ENCODE peak calls at places on chromosomes 16 and 17, in eight cellular contexts. R is esophagus muscularis mucosa, C is heart right ventricle, Z is epithelial cell of esophagus, B is A549, J is AG04450, I is brain microvascular endothelial cell, Y is BJ. V is an unnamed sample.

GRCh38 chr16:58339452-58339938 is 44.7 kb upstream of the PRSS54 start:
- DNase-seq in R (no peak), C (no peak), Z (peak), B (peak), J (no peak), I (no peak), Y (no peak), V (peak)

GRCh38 chr17:50883850-50884291 is 17.7 kb upstream of the TOB1 start:
- DNase-seq in R (no peak), C (no peak), Z (peak), B (no peak), J (no peak), I (no peak), Y (no peak), V (no peak)

GRCh38 chr16:81595676-81596292 is 151.2 kb downstream of the CMIP start:
- DNase-seq in R (no peak), C (no peak), Z (peak), B (peak), J (no peak), I (no peak), Y (no peak), V (peak)

GRCh38 chr17:83152745-83153611 is 73.6 kb downstream of the METRNL start:
- DNase-seq in R (peak), C (peak), Z (no peak), B (no peak), J (no peak), I (no peak), Y (no peak), V (no peak)

GRCh38 chr17:3909257-3909656 is 7.0 kb downstream of the P2RX1 start:
- DNase-seq in R (no peak), C (no peak), Z (no peak), B (no peak), J (no peak), I (no peak), Y (no peak), V (no peak)

GRCh38 chr16:75105306-75106061 is 11.1 kb downstream of the LDHD start:
- DNase-seq in R (no peak), C (peak), Z (no peak), B (no peak), J (peak), I (no peak), Y (no peak), V (peak)

GRCh38 chr17:59785091-59785799 is 77.8 kb downstream of the VMP1 start:
- DNase-seq in R (no peak), C (no peak), Z (peak), B (peak), J (no peak), I (no peak), Y (no peak), V (no peak)

GRCh38 chr16:11042205-11042604 is 97.8 kb downstream of the CLEC16A start:
- DNase-seq in R (no peak), C (no peak), Z (no peak), B (no peak), J (no peak), I (no peak), Y (no peak), V (no peak)

GRCh38 chr16:85419503-85420408 is 193.4 kb upstream of the GSE1 start:
- DNase-seq in R (no peak), C (no peak), Z (no peak), B (no peak), J (no peak), I (no peak), Y (no peak), V (no peak)

GRCh38 chr17:42051013-42051400 is 606 bp upstream of the C17orf113 start:
- DNase-seq in R (no peak), C (no peak), Z (no peak), B (no peak), J (no peak), I (no peak), Y (no peak), V (no peak)

GRCh38 chr16:25135239-25135878 is 23.8 kb downstream of the LCMT1 start:
- DNase-seq in R (no peak), C (no peak), Z (peak), B (peak), J (peak), I (peak), Y (no peak), V (peak)

GRCh38 chr16:12580809-12581208 is 222.9 kb downstream of the CPPED1 start:
- DNase-seq in R (no peak), C (no peak), Z (no peak), B (no peak), J (no peak), I (no peak), Y (no peak), V (no peak)

GRCh38 chr17:8056232-8056975 is 17.5 kb downstream of the ALOX15B start:
- DNase-seq in R (no peak), C (no peak), Z (peak), B (no peak), J (peak), I (peak), Y (no peak), V (peak)

GRCh38 chr16:6484931-6485330 is 847.7 kb upstream of the RBFOX1 start:
- DNase-seq in R (peak), C (no peak), Z (peak), B (no peak), J (no peak), I (no peak), Y (no peak), V (no peak)

GRCh38 chr17:36675250-36675649 is 73.9 kb downstream of the MRM1 start:
- DNase-seq in R (no peak), C (no peak), Z (no peak), B (no peak), J (no peak), I (no peak), Y (no peak), V (no peak)

GRCh38 chr17:59190806-59191205 is 19.0 kb upstream of the SMG8 start:
- DNase-seq in R (no peak), C (no peak), Z (peak), B (no peak), J (no peak), I (no peak), Y (no peak), V (no peak)

GRCh38 chr17:57870283-57870635 is 20.4 kb upstream of the MRPS23 start:
- DNase-seq in R (no peak), C (no peak), Z (peak), B (no peak), J (no peak), I (no peak), Y (no peak), V (no peak)

GRCh38 chr16:22023505-22023904 is 15.6 kb downstream of the MOSMO start:
- DNase-seq in R (no peak), C (no peak), Z (no peak), B (no peak), J (no peak), I (no peak), Y (no peak), V (no peak)

GRCh38 chr16:22397931-22398330 is 23.5 kb upstream of the CDR2 start:
- DNase-seq in R (no peak), C (no peak), Z (no peak), B (no peak), J (no peak), I (no peak), Y (no peak), V (no peak)

GRCh38 chr17:39716879-39717536 is 13.3 kb downstream of the MIEN1 start:
- DNase-seq in R (no peak), C (no peak), Z (peak), B (no peak), J (no peak), I (no peak), Y (no peak), V (no peak)

GRCh38 chr17:81429813-81430510 is 34.7 kb downstream of the BAHCC1 start:
- DNase-seq in R (no peak), C (peak), Z (peak), B (no peak), J (no peak), I (no peak), Y (no peak), V (peak)

GRCh38 chr16:87603684-87604571 is 1.6 kb downstream of the JPH3 start:
- DNase-seq in R (no peak), C (no peak), Z (no peak), B (no peak), J (no peak), I (no peak), Y (no peak), V (no peak)

GRCh38 chr17:79922161-79922569 is 82.9 kb upstream of the CBX4 start:
- DNase-seq in R (no peak), C (no peak), Z (no peak), B (no peak), J (no peak), I (no peak), Y (no peak), V (no peak)

GRCh38 chr17:44967907-44968224 is 237 bp downstream of the C1QL1 start:
- DNase-seq in R (no peak), C (no peak), Z (no peak), B (no peak), J (no peak), I (no peak), Y (no peak), V (no peak)

GRCh38 chr17:44970136-44970737 is 2.1 kb upstream of the C1QL1 start:
- DNase-seq in R (no peak), C (peak), Z (no peak), B (no peak), J (no peak), I (no peak), Y (no peak), V (peak)

GRCh38 chr17:44967026-44967906 is 837 bp downstream of the C1QL1 start:
- DNase-seq in R (no peak), C (no peak), Z (no peak), B (no peak), J (no peak), I (no peak), Y (no peak), V (no peak)

GRCh38 chr17:44969144-44969780 is 1.2 kb upstream of the C1QL1 start:
- DNase-seq in R (no peak), C (no peak), Z (no peak), B (no peak), J (no peak), I (no peak), Y (no peak), V (no peak)

DNA sequence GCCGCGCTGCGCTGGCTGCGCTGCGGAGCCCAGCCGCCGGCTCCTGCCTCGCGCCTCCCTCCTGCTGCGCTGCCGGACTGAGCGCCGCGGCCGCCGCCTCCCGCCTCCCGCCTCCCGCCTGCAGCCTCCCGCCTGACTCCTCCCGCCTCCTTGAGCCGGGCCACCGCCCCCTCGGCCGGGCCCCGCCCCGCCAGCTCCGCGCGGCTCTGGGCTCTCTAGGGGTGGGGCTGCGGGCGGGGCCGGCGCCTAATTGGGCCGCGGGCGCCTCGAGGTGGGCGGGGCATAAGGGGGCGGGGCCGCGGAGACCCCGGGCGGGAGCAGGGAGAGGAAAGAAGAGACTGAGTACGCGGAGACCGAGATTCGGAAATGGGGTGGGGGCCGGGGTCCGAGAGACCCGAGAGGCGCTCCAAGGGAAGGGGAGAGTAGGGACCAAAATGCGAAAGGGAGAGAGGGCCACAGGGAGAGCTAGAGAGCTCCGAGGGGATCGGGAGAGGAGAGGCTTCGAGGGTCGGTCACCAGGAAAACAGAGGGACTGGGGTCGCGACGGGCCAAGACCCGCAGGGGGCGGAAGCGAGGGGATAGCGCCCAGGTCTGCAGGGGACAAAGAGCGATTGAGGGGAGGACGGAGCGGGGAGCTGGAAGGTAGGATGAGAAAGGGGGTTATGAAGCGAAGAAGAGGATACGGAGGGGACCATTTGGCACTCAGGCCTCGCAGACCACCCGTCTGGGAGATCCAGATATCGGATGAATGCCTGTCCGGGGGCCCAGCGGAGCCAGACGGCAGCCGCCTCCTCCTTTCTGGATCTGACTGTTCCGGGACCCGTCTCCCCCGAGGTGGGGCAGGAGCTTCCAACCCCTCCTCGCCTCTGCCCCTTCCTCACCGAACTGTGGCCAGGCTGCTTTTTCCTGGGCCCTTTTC is at the start of gene C1QL1:
- DNase-seq in R (peak), C (peak), Z (peak), B (peak), J (peak), I (peak), Y (peak), V (peak)
- H3K4me3 ChIP-seq in R (peak), C (no peak), Z (peak), B (peak), J (peak), I (peak), Y (peak), V (peak)

GRCh38 chr16:68085259-68086071 is at the start of gene NFATC3:
- DNase-seq in R (peak), C (peak), Z (peak), B (peak), J (peak), I (peak), Y (peak), V (peak)
- TF ChIP-seq CTCF in R (no peak), C (no peak), Z (no peak), B (no peak), J (no peak), I (no peak), Y (no peak), V (no peak)

GRCh38 chr16:31354394-31355291 is at the start of gene ITGAX:
- DNase-seq in R (peak), C (no peak), Z (peak), B (peak), J (no peak), I (peak), Y (no peak), V (peak)
- H3K4me3 ChIP-seq in R (no peak), C (no peak), Z (no peak), B (no peak), J (no peak), I (no peak), Y (no peak), V (no peak)

GRCh38 chr17:72099919-72100318 is 20.9 kb upstream of the SOX9 start:
- DNase-seq in R (no peak), C (no peak), Z (peak), B (no peak), J (peak), I (no peak), Y (no peak), V (no peak)

GRCh38 chr17:72102366-72102765 is 18.5 kb upstream of the SOX9 start:
- DNase-seq in R (no peak), C (no peak), Z (no peak), B (no peak), J (no peak), I (no peak), Y (no peak), V (no peak)

GRCh38 chr17:72104164-72104862 is 16.5 kb upstream of the SOX9 start:
- DNase-seq in R (no peak), C (peak), Z (peak), B (no peak), J (no peak), I (no peak), Y (no peak), V (no peak)

GRCh38 chr17:72100445-72100844 is 20.4 kb upstream of the SOX9 start:
- DNase-seq in R (no peak), C (no peak), Z (no peak), B (no peak), J (no peak), I (no peak), Y (no peak), V (no peak)

GRCh38 chr17:72101526-72101925 is 19.3 kb upstream of the SOX9 start:
- DNase-seq in R (no peak), C (no peak), Z (no peak), B (no peak), J (no peak), I (no peak), Y (no peak), V (no peak)
- TF ChIP-seq CTCF in R (no peak), C (no peak), Z (no peak), B (no peak), J (no peak), I (no peak), Y (no peak), V (no peak)

GRCh38 chr17:10623786-10624338 is 33.2 kb downstream of the MYH3 start:
- DNase-seq in R (no peak), C (no peak), Z (peak), B (no peak), J (no peak), I (no peak), Y (no peak), V (no peak)

GRCh38 chr17:10624966-10625365 is 32.1 kb downstream of the MYH3 start:
- DNase-seq in R (no peak), C (no peak), Z (no peak), B (no peak), J (no peak), I (no peak), Y (no peak), V (no peak)

GRCh38 chr17:10620823-10621222 is 36.3 kb downstream of the MYH3 start:
- DNase-seq in R (no peak), C (no peak), Z (peak), B (peak), J (no peak), I (no peak), Y (no peak), V (no peak)

GRCh38 chr17:10621397-10621796 is 35.7 kb downstream of the MYH3 start:
- DNase-seq in R (no peak), C (no peak), Z (peak), B (no peak), J (no peak), I (no peak), Y (no peak), V (no peak)

DNA sequence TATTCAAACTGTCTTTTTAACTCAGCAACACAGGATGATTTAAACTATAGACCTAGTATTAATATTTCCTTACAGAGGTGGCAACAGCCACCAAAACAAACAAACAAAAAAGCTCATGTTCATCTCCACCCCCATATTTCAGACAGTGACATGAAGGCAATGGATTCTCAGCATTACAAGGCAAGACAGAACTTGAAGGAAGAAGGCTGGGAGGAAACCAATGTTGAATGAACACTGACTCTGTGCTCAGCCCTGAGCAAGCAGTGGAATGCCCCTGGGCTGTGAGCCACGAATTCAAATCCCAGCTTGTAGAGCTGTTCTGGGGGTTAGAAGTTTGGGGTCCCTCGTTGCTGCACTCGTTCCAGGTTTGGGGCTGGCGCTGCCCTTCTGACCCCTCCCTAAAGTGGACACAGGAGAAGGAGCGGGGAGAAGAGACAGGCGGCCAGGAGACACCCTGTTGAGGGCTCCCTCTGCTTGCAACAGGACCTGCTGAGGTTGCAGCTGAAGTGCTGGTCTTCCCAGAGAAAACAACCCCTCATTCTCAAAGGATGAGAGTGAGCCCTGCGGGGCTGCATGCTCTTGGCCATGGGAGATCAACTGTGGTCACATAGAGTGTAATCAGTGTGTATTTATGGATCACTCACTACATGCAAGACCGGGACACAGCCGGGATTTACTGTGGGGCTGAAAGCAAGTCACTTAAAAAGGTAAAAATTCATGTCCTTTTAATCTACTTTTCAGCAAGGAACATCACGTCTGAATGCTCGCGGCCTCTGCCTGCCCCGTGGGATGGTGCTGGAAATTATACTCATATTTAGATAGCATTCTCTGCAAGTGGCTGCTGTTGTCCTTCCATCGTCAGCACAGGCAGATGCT is 34.3 kb downstream of the MYH3 start:
- DNase-seq in R (no peak), C (no peak), Z (peak), B (no peak), J (no peak), I (no peak), Y (no peak), V (no peak)
- H3K4me3 ChIP-seq in R (no peak), C (no peak), Z (peak), B (no peak), J (no peak), I (no peak), Y (no peak), V (no peak)

DNA sequence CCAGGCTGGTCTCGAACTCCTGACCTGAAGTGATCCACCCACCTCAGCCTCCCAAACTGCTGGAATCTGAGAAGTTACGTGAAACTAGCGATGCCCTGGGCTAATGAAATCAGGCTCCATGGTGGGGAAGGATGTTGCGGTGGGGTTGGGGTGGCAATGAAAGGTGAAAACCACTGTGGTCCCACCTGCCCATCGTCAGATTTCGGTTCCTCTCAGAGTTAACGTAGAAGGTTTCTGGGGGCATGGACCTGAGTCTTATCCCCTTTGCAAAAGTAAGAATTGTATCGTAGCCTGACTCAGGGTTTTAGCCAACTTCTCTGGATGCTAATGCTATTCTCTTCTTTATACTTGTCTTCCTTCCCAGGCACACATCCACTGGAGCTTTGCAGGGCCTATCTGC is 402.3 kb downstream of the WWOX start:
- DNase-seq in R (no peak), C (no peak), Z (no peak), B (no peak), J (no peak), I (no peak), Y (no peak), V (no peak)
- TF ChIP-seq CTCF in R (no peak), C (no peak), Z (no peak), B (no peak), J (no peak), I (no peak), Y (no peak), V (no peak)

GRCh38 chr16:68737046-68737729 is at the start of gene CDH1:
- DNase-seq in R (no peak), C (peak), Z (peak), B (no peak), J (no peak), I (no peak), Y (no peak), V (no peak)
- H3K4me3 ChIP-seq in R (peak), C (peak), Z (peak), B (peak), J (no peak), I (no peak), Y (no peak), V (no peak)

V was measured in cardiac fibroblast.